ENCODE peak calls at places on chromosome 6, in seven cellular contexts. I is epithelial cell of proximal tubule; E is lower leg skin; M is OCI-LY7; F is fibroblast of pulmonary artery; W is IMR-90; Z is CD8-positive, alpha-beta T cell. R is an unnamed sample.

GRCh38 chr6:20056350-20056992 is 155.8 kb downstream of the MBOAT1 start:
- DNase-seq in I (peak), E (no peak), M (peak), F (peak), W (peak), Z (no peak), R (no peak)

GRCh38 chr6:162778603-162779002 is 50.8 kb downstream of the PACRG start:
- DNase-seq in I (no peak), E (no peak), M (no peak), F (no peak), W (no peak), Z (no peak), R (no peak)

GRCh38 chr6:45310118-45310788 is 17.9 kb upstream of the RUNX2 start:
- DNase-seq in I (no peak), E (no peak), M (no peak), F (no peak), W (no peak), Z (peak), R (no peak)

GRCh38 chr6:165404703-165405102 is 95.3 kb upstream of the C6orf118 start:
- DNase-seq in I (no peak), E (no peak), M (no peak), F (peak), W (peak), Z (no peak), R (no peak)

GRCh38 chr6:75759207-75759606 is 10.2 kb downstream of the MYO6 start:
- DNase-seq in I (no peak), E (no peak), M (no peak), F (no peak), W (no peak), Z (no peak), R (no peak)

GRCh38 chr6:21171801-21172200 is 421.8 kb upstream of the SOX4 start:
- DNase-seq in I (no peak), E (no peak), M (no peak), F (peak), W (no peak), Z (no peak), R (no peak)

GRCh38 chr6:121142093-121142492 is 192.2 kb downstream of the TBC1D32 start:
- DNase-seq in I (no peak), E (no peak), M (no peak), F (no peak), W (no peak), Z (no peak), R (no peak)

GRCh38 chr6:106547053-106547414 is 82.3 kb downstream of the RTN4IP1 start:
- DNase-seq in I (no peak), E (no peak), M (peak), F (peak), W (no peak), Z (no peak), R (no peak)

DNA sequence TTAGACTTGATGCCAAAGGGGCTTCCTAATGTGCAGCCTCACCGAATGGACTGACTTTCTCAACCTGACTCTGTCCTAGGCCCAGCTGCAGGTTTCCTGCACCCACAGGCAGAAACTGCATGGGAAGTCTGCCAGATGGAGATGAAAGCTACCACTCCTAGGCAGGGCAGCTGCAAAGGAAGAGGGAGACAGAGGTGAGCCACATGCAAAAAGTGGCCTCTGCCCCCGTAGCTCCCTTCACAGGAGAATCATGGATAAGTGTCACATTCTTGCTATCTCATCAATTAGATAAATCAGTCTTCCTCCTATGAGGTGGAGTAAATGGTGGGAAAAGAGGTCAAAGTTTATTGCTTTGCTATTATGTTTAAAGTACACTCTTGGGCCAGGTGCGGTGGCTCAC is 191.3 kb downstream of the ALDH8A1 start:
- DNase-seq in I (no peak), E (no peak), M (no peak), F (no peak), W (no peak), Z (no peak), R (no peak)
- H3K4me3 ChIP-seq in I (no peak), E (no peak), M (no peak), F (no peak), W (no peak), Z (no peak), R (no peak)

GRCh38 chr6:116253188-116253504 is 729 bp downstream of the TSPYL4 start:
- DNase-seq in I (no peak), E (no peak), M (no peak), F (no peak), W (no peak), Z (no peak), R (no peak)

GRCh38 chr6:116256694-116257093 is 2.8 kb upstream of the TSPYL4 start:
- DNase-seq in I (no peak), E (no peak), M (no peak), F (no peak), W (no peak), Z (no peak), R (no peak)

GRCh38 chr6:116255246-116255800 is 1.4 kb upstream of the TSPYL4 start:
- DNase-seq in I (no peak), E (no peak), M (no peak), F (no peak), W (no peak), Z (no peak), R (no peak)

GRCh38 chr6:116253505-116254296 is at the start of gene TSPYL4:
- DNase-seq in I (peak), E (peak), M (peak), F (peak), W (peak), Z (peak), R (peak)

DNA sequence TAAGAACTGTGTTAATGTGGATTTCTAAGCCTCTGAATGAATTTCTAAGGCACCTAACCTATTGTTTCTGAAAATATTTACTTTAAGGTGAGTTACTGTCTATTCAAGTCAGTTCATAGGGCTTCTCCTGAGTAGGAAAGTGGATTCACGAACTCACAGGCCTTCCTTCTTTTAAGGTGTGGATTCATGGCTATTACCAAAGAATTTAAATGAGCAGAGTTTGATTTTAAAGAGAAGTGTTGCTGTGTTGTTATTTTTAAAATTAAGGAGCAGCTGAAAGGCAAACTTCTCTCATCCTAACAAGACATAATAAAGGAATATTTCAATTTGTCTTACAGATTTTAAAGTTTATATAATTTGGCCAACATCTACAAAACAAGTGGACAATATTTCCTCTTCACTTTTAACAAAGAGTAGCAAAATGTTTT is 436 bp upstream of the TSPYL4 start:
- DNase-seq in I (no peak), E (no peak), M (no peak), F (no peak), W (no peak), Z (no peak), R (no peak)
- H3K4me3 ChIP-seq in I (peak), E (peak), M (peak), F (peak), W (peak), Z (peak), R (peak)

DNA sequence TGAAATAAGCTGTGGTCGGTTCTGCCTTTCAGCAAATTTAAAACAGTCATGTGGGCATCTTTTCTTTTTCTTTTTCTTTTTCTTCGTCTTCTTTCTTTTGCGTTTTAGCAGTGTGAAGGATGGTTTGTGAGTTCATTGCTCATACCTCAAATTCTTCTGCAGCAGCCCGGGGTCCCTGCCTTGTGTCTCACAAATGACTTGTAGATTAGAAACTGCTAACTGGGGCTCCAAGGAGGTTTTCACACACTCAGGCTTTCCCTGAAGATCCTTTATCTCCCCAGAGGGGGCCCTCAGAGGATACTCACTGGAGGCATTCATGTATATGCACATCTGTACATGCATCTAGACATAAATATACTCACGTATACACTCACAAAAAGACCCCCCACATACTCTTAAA is 1.7 kb downstream of the SMOC2 start:
- DNase-seq in I (no peak), E (no peak), M (no peak), F (no peak), W (no peak), Z (no peak), R (no peak)
- H3K4me3 ChIP-seq in I (no peak), E (no peak), M (no peak), F (no peak), W (no peak), Z (no peak), R (no peak)

DNA sequence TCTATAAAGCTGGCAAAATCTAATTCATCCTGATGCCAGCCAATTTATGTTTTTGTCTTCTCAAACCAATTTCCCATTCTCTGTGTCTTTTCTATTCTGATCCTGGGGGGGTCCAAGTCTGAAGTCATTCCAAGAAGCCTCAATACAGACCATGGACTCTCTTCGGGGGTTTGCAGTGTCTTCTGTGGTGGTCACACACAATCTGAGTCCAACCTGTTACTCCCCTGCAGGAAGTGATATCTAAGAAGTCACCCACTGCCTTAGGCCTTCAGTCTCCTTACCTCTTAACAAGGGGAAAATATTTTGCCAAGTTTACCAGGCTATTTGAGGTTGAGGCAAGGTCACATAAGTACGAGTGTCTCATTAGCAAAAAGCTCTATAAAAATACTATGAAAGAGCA is 1.9 kb downstream of the TRIM26 start:
- DNase-seq in I (no peak), E (no peak), M (peak), F (no peak), W (no peak), Z (no peak), R (no peak)
- H3K4me3 ChIP-seq in I (peak), E (no peak), M (peak), F (no peak), W (no peak), Z (no peak), R (no peak)

GRCh38 chr6:5282191-5282623 is 20.9 kb downstream of the FARS2 start:
- DNase-seq in I (no peak), E (no peak), M (no peak), F (no peak), W (no peak), Z (no peak), R (no peak)
- H3K4me3 ChIP-seq in I (no peak), E (no peak), M (no peak), F (no peak), W (no peak), Z (no peak), R (no peak)

GRCh38 chr6:166757226-166758135 is 130.4 kb upstream of the RPS6KA2 start:
- DNase-seq in I (no peak), E (no peak), M (no peak), F (peak), W (peak), Z (peak), R (peak)

GRCh38 chr6:166760288-166760687 is 133.2 kb upstream of the RPS6KA2 start:
- DNase-seq in I (no peak), E (no peak), M (no peak), F (no peak), W (no peak), Z (peak), R (no peak)

GRCh38 chr6:166761801-166762200 is 134.8 kb upstream of the RPS6KA2 start:
- DNase-seq in I (no peak), E (no peak), M (no peak), F (no peak), W (no peak), Z (no peak), R (no peak)

GRCh38 chr6:166754218-166755030 is 127.4 kb upstream of the RPS6KA2 start:
- DNase-seq in I (no peak), E (no peak), M (no peak), F (no peak), W (no peak), Z (no peak), R (peak)

DNA sequence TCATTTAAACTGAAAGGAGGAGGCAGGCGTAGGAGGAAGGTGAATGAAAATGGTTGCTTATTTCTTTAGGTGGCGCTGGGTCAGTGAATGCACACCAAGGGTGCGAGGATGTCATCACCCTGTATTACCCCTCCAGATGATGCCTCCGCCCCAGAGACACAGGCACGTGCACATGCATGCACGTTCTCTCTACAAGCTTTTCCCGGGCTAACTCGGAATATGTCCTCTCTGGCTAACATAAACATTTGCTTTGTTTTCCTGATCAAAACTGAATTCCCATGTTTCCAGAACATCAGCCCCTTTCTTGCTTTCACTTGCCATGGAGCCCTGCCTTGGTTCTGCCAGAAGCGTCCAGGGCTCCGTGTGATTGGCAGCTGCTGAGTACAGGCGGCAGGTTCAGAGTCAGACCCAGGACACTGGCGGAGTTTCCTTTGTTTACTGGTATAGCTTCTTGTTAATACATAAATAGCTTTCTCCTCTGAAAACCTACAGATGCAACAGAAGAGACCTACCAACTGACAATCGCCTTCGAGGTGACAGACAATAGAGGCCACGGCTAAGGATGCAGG is 131.2 kb upstream of the RPS6KA2 start:
- DNase-seq in I (no peak), E (no peak), M (no peak), F (no peak), W (no peak), Z (no peak), R (no peak)
- H3K4me3 ChIP-seq in I (peak), E (no peak), M (no peak), F (no peak), W (peak), Z (no peak), R (peak)

GRCh38 chr6:149473080-149474052 is 11.4 kb downstream of the ZC3H12D start:
- DNase-seq in I (no peak), E (no peak), M (peak), F (no peak), W (no peak), Z (peak), R (peak)
- H3K4me3 ChIP-seq in I (no peak), E (no peak), M (peak), F (no peak), W (no peak), Z (no peak), R (no peak)

GRCh38 chr6:85676086-85676729 is 33.5 kb upstream of the SYNCRIP start:
- DNase-seq in I (no peak), E (no peak), M (peak), F (peak), W (no peak), Z (no peak), R (no peak)
- H3K4me3 ChIP-seq in I (peak), E (no peak), M (peak), F (peak), W (peak), Z (peak), R (peak)

GRCh38 chr6:46921731-46922130 is at the start of gene ADGRF5:
- DNase-seq in I (no peak), E (no peak), M (no peak), F (no peak), W (no peak), Z (no peak), R (no peak)

GRCh38 chr6:46921059-46921458 is 679 bp downstream of the ADGRF5 start:
- DNase-seq in I (no peak), E (no peak), M (no peak), F (no peak), W (no peak), Z (no peak), R (no peak)

GRCh38 chr6:46917002-46917401 is 4.7 kb downstream of the ADGRF5 start:
- DNase-seq in I (no peak), E (no peak), M (no peak), F (no peak), W (no peak), Z (no peak), R (no peak)

GRCh38 chr6:46914279-46914810 is 7.4 kb downstream of the ADGRF5 start:
- DNase-seq in I (no peak), E (no peak), M (no peak), F (no peak), W (no peak), Z (no peak), R (no peak)

GRCh38 chr6:46918830-46919229 is 2.9 kb downstream of the ADGRF5 start:
- DNase-seq in I (no peak), E (no peak), M (no peak), F (peak), W (no peak), Z (no peak), R (no peak)
- H3K4me3 ChIP-seq in I (no peak), E (no peak), M (no peak), F (no peak), W (no peak), Z (no peak), R (no peak)

GRCh38 chr6:136792066-136792944 is at the start of gene MAP3K5:
- DNase-seq in I (no peak), E (peak), M (peak), F (peak), W (peak), Z (peak), R (peak)

GRCh38 chr6:136791296-136792065 is 796 bp downstream of the MAP3K5 start:
- DNase-seq in I (no peak), E (peak), M (peak), F (peak), W (peak), Z (peak), R (peak)

GRCh38 chr6:136792945-136793289 is 640 bp upstream of the MAP3K5 start:
- DNase-seq in I (no peak), E (peak), M (peak), F (peak), W (peak), Z (peak), R (peak)

GRCh38 chr6:136795996-136796395 is 3.7 kb upstream of the MAP3K5 start:
- DNase-seq in I (no peak), E (no peak), M (no peak), F (no peak), W (peak), Z (no peak), R (no peak)

DNA sequence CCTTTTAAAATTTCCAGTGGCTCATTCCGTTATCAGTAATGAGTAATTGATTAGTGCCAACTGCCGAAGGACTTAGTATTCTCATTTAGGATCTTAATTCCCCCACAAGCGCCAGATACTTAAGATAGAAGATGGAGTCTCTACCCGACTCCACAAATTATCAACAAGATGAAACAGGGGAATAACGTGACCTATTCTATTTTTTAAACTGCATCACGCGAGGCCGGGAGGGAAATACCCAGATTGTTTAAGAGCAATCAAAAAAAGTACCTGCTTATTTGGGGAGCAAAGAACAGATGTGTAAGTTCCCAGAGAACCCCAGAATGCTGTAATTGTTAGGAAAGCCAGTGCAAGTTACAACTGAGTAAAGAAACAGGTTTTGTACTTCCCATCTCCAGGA is 1.1 kb upstream of the MAP3K5 start:
- DNase-seq in I (no peak), E (no peak), M (no peak), F (no peak), W (no peak), Z (no peak), R (no peak)
- H3K4me3 ChIP-seq in I (peak), E (no peak), M (peak), F (peak), W (peak), Z (peak), R (peak)